ENCODE peak calls at places on chromosomes 6 and 20, in ten cellular contexts. F, V, Y, I, D, M, L, T, X and G are unnamed samples.

GRCh38 chr6:109318328-109318876 is 63.9 kb downstream of the CD164 start:
- DNase-seq in M (no peak), I (no peak), D (no peak), V (no peak), T (no peak), L (no peak), Y (no peak), F (no peak), X (peak), G (no peak)

GRCh38 chr6:379367-380181 is 12.0 kb upstream of the IRF4 start:
- DNase-seq in L (no peak), V (no peak), I (no peak), D (peak), X (no peak), F (peak), M (no peak), T (no peak), Y (no peak), G (no peak)

GRCh38 chr6:92231220-92231701 is 1188.1 kb downstream of the EPHA7 start:
- DNase-seq in F (no peak), L (no peak), X (no peak), Y (no peak), T (peak), M (no peak), D (no peak), V (no peak), I (no peak), G (no peak)

GRCh38 chr6:42403415-42403814 is 48.3 kb downstream of the TRERF1 start:
- DNase-seq in D (no peak), M (no peak), X (no peak), V (no peak), I (no peak), L (no peak), Y (no peak), T (no peak), F (no peak), G (peak)

GRCh38 chr6:27687154-27688013 is 214.5 kb upstream of the ZNF184 start:
- DNase-seq in M (peak), V (peak), T (peak), D (peak), I (peak), L (peak), F (peak), X (peak), Y (peak), G (peak)

GRCh38 chr20:6381887-6382286 is 259.1 kb upstream of the FERMT1 start:
- DNase-seq in X (no peak), D (no peak), Y (no peak), M (no peak), L (no peak), T (no peak), F (no peak), V (no peak), I (no peak), G (no peak)

GRCh38 chr6:40931927-40932326 is 107.1 kb downstream of the UNC5CL start:
- DNase-seq in I (no peak), Y (peak), X (no peak), T (no peak), M (peak), V (no peak), F (no peak), D (no peak), L (no peak), G (no peak)

GRCh38 chr6:51753635-51754034 is 333.8 kb downstream of the PKHD1 start:
- DNase-seq in I (no peak), Y (no peak), T (peak), L (no peak), M (no peak), F (no peak), D (peak), V (no peak), X (no peak), G (no peak)

GRCh38 chr20:14116037-14116436 is 120.7 kb downstream of the MACROD2 start:
- DNase-seq in D (no peak), X (no peak), V (no peak), I (no peak), L (no peak), M (no peak), Y (no peak), F (no peak), T (no peak), G (no peak)

GRCh38 chr6:2196079-2196679 is 49.2 kb downstream of the GMDS start:
- DNase-seq in F (no peak), Y (peak), L (peak), X (peak), M (peak), D (peak), I (peak), T (no peak), V (no peak), G (peak)

GRCh38 chr6:134253681-134254080 is 64.2 kb downstream of the SGK1 start:
- DNase-seq in V (no peak), Y (peak), I (peak), X (peak), M (peak), F (no peak), L (no peak), D (no peak), T (peak), G (peak)

GRCh38 chr20:61623451-61623850 is 371.4 kb downstream of the CDH4 start:
- DNase-seq in L (no peak), Y (no peak), D (no peak), I (no peak), V (no peak), M (no peak), T (no peak), F (no peak), X (no peak), G (no peak)

GRCh38 chr20:56245761-56246160 is 2.8 kb upstream of the MC3R start:
- DNase-seq in T (no peak), F (no peak), Y (no peak), X (no peak), V (no peak), D (no peak), M (no peak), I (no peak), L (no peak), G (no peak)

GRCh38 chr20:4684837-4685413 is 36.8 kb upstream of the PRND start:
- DNase-seq in X (no peak), F (no peak), I (no peak), M (no peak), T (no peak), D (no peak), V (no peak), L (no peak), Y (no peak), G (no peak)

GRCh38 chr6:4941782-4942672 is 61.8 kb downstream of the RPP40 start:
- DNase-seq in T (no peak), M (peak), L (no peak), D (peak), V (no peak), F (no peak), I (no peak), X (no peak), Y (peak), G (peak)

GRCh38 chr20:48194578-48194977 is 409.3 kb upstream of the SULF2 start:
- DNase-seq in D (no peak), L (no peak), F (no peak), V (no peak), M (no peak), T (no peak), Y (no peak), I (no peak), X (no peak), G (no peak)

GRCh38 chr20:56722042-56722441 is 92.9 kb downstream of the TFAP2C start:
- DNase-seq in D (peak), V (no peak), I (peak), Y (peak), F (no peak), M (no peak), X (peak), L (no peak), T (no peak), G (no peak)

GRCh38 chr20:50318709-50319108 is 128.1 kb downstream of the CEBPB start:
- DNase-seq in I (no peak), F (no peak), Y (no peak), D (no peak), T (no peak), V (no peak), M (no peak), L (no peak), X (no peak), G (no peak)